ENCODE peak calls at places on chromosomes 12 and 14, in five cellular contexts. H is breast epithelium, Y is heart right ventricle, T is A549, W is IMR-90. M is an unnamed sample. For H3K9me3, the result is how much of the 10 kb centered on the place peaks cover.

GRCh38 chr12:8675471-8676083 is 13.0 kb upstream of the MFAP5 start:
- DNase-seq in T (no peak), Y (no peak), H (no peak), W (no peak), M (no peak)

GRCh38 chr14:62546862-62547474 is 498.3 kb downstream of the KCNH5 start:
- DNase-seq in H (no peak), W (peak), T (peak), Y (no peak), M (no peak)

GRCh38 chr12:8914716-8915526 is 612 bp downstream of the PHC1 start:
- DNase-seq in Y (peak), H (peak), T (peak), W (peak), M (peak)

GRCh38 chr12:70774055-70774454 is 136.8 kb upstream of the PTPRB start:
- DNase-seq in W (no peak), T (peak), Y (no peak), H (no peak), M (no peak)

GRCh38 chr14:66606826-66607225 is 98.9 kb downstream of the GPHN start:
- DNase-seq in W (no peak), Y (no peak), H (no peak), T (no peak), M (no peak)

GRCh38 chr12:115640929-115641328 is 636.6 kb downstream of the MED13L start:
- DNase-seq in H (no peak), W (peak), Y (no peak), T (no peak), M (no peak)

GRCh38 chr12:131547560-131547959 is 163.3 kb upstream of the SFSWAP start:
- DNase-seq in T (no peak), W (no peak), H (no peak), Y (no peak), M (no peak)

GRCh38 chr14:92986254-92987147 is 63.6 kb downstream of the CHGA start:
- DNase-seq in Y (peak), W (peak), H (no peak), T (peak), M (no peak)

GRCh38 chr12:52023182-52023975 is 16.6 kb downstream of the TAMALIN start:
- DNase-seq in H (peak), W (peak), T (peak), Y (peak), M (peak)

GRCh38 chr14:80754696-80755095 is 186.8 kb downstream of the CEP128 start:
- DNase-seq in H (no peak), Y (no peak), W (no peak), T (no peak), M (no peak)

GRCh38 chr12:44162961-44163360 is 327.1 kb downstream of the TMEM117 start:
- DNase-seq in W (no peak), Y (no peak), T (no peak), H (no peak), M (no peak)

GRCh38 chr14:21467620-21468019 is 9.1 kb downstream of the RAB2B start:
- DNase-seq in W (peak), H (no peak), Y (no peak), T (no peak), M (no peak)

GRCh38 chr12:108117163-108117849 is 11.8 kb upstream of the WSCD2 start:
- DNase-seq in T (peak), Y (no peak), W (no peak), H (no peak), M (no peak)

GRCh38 chr12:43740511-43741100 is 18.0 kb downstream of the PUS7L start:
- DNase-seq in W (peak), Y (no peak), H (no peak), T (no peak), M (no peak)

GRCh38 chr12:93025145-93026103 is 96.3 kb upstream of the EEA1 start:
- DNase-seq in Y (peak), T (peak), W (peak), H (no peak), M (no peak)

GRCh38 chr14:52781629-52782028 is 9.8 kb downstream of the GNPNAT1 start:
- DNase-seq in Y (no peak), H (no peak), W (no peak), T (no peak), M (no peak)

GRCh38 chr12:12405882-12406281 is 49.0 kb downstream of the BORCS5 start:
- DNase-seq in T (peak), Y (no peak), H (peak), W (no peak), M (no peak)

GRCh38 chr14:64845878-64846277 is 33.8 kb downstream of the SPTB start:
- DNase-seq in Y (no peak), H (no peak), T (no peak), W (peak), M (no peak)

GRCh38 chr12:115354007-115354452 is 670.1 kb upstream of the TBX3 start:
- DNase-seq in H (no peak), Y (peak), T (peak), W (peak), M (peak)

GRCh38 chr14:36971263-36971855 is 201.0 kb downstream of the SLC25A21 start:
- DNase-seq in H (no peak), W (no peak), T (no peak), Y (no peak), M (no peak)

GRCh38 chr12:2692156-2692555 is 102.6 kb upstream of the FKBP4 start:
- DNase-seq in T (no peak), H (no peak), Y (no peak), W (no peak), M (no peak)

GRCh38 chr14:53501361-53502320 is 348.5 kb upstream of the DDHD1 start:
- DNase-seq in W (peak), H (no peak), T (no peak), Y (no peak), M (no peak)

GRCh38 chr12:53170876-53171724 is 9.4 kb upstream of the ZNF740 start:
- DNase-seq in T (no peak), H (peak), Y (no peak), W (no peak), M (no peak)

GRCh38 chr12:116261525-116262100 is 15.9 kb downstream of the MED13L start:
- DNase-seq in Y (no peak), T (no peak), H (no peak), W (no peak), M (no peak)

GRCh38 chr14:20613094-20614037 is 22.2 kb upstream of the RNASE12 start:
- DNase-seq in W (peak), H (peak), Y (peak), T (peak), M (peak)

GRCh38 chr12:42360747-42361403 is 34.9 kb downstream of the PPHLN1 start:
- DNase-seq in W (peak), T (no peak), H (no peak), Y (no peak), M (no peak)

GRCh38 chr14:77007975-77008421 is 20.5 kb downstream of the IRF2BPL start:
- DNase-seq in H (peak), Y (peak), T (no peak), W (no peak), M (peak)

GRCh38 chr12:68733661-68734071 is 12.3 kb upstream of the SLC35E3 start:
- DNase-seq in T (peak), W (peak), Y (no peak), H (no peak), M (no peak)

GRCh38 chr12:121837680-121838079 is 21.0 kb downstream of the HPD start:
- DNase-seq in Y (no peak), H (no peak), T (no peak), W (no peak), M (no peak)

DNA sequence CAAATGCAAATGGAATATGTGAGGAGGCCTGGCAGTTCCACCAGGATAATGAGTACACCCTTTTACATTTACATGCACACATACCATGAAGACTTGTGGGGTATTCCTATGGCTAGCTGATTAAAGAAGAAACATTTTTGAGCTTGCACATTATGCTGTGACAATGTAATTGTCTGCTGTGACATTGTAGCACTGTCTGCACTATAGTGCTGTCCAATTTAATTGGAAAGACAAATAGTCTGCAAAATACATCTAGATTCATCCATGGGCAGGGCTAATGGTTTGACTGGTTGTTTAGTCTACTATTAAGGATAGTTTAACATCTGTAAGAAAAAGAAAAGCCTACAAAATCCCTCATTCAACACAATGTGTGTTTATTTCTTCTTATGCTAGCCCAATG is 1005.6 kb upstream of the LRFN5 start:
- DNase-seq in W (no peak), T (no peak), H (no peak), Y (no peak), M (no peak)
- H3K9me3 ChIP-seq in W (under half), T (under half), H (under half), Y (under half), M (under half)

DNA sequence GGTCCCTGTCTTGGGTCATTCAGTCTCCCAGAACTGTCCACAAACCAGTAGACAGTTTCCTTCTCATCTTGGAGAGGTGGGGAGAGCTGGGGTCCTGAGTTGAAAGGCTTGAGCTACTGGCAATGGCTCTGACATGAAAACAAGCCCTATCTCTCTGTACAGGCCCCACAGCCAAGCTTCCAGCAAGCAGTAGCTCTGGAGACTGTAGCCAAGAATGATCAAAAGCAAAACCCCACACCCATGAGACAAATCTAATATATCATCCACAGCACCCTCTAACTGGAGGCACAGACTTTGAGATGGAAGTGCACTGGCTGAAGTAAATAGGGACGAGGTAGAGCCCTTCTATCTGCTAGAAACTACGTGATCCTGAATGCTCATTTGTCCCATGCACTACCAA is 40.9 kb downstream of the RERG start:
- DNase-seq in W (no peak), T (no peak), H (no peak), Y (no peak), M (no peak)
- H3K4me3 ChIP-seq in W (no peak), T (no peak), H (no peak), Y (no peak), M (no peak)

DNA sequence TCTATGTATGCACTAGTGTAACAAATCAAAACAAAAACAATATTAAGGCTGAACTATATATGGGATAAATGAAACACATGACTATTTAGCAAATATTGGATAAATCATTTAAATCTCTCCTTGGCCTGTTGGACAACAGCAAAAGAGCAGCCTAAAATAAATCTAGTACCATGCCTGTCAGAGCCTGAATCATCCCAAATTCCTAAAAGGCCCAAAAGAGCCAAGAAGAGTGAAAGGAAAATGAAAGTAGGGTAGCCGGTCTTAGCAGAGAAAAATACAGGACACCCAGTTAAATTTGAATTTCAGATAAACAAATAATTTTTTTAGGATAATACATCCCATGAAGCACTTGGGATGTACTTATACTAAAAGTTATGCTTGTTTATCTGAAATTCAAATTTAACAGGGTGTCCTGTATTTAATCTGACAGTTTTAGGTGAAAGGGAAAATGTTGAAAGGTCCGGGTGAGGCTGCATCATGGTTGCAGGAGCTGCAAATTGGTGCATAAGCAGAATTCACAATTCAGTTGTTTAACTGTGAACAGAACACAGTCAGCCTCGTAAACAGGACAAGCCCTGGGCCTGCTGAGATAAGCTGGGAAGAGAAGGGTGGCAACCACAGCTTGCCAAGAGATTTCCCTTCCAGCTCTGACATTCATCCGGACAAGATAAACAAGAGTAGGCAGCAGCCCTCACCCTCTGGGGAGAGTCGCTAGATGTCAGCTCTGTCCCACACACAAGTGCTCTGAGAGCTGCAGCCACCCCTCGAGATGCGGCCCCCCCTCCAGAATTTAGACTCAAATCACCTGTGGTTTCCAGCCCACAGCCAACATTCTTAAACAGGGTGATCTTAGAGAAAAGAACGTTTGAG is 30.3 kb downstream of the DMAC2L start:
- DNase-seq in W (peak), H (no peak), T (peak), Y (peak), M (no peak)
- TF ChIP-seq CTCF in W (peak), H (no peak), T (peak), Y (no peak), M (peak)

DNA sequence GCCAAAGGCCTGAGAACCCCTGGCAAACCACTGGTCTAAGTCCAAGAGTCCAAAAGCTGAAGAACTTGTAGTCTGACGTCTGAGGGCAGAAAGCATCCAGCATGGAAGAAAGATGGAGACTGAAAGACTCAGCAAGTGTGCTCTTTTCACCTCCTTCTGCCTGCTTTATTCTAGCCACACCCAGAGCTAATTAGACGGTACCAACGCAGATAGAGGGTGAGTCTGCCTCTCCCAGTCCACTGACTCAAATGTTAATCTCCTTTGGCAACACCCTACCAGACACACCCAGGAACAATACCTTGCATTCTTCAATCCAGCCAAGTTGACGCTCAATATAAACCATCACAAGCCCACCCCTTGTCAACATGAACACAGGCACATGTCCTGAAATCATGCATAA is 155.1 kb downstream of the CCDC59 start:
- DNase-seq in Y (no peak), T (no peak), W (no peak), H (no peak), M (no peak)
- H3K9me3 ChIP-seq in Y (under half), T (under half), W (under half), H (under half), M (under half)

GRCh38 chr14:102511538-102511937 is 2.0 kb upstream of the ANKRD9 start:
- DNase-seq in W (no peak), Y (no peak), T (no peak), H (no peak), M (no peak)

GRCh38 chr14:102509744-102510615 is at the start of gene ANKRD9:
- DNase-seq in Y (peak), H (peak), W (peak), T (peak), M (peak)

GRCh38 chr14:102512713-102513373 is 3.3 kb upstream of the ANKRD9 start:
- DNase-seq in T (no peak), W (no peak), H (no peak), Y (no peak), M (no peak)

GRCh38 chr14:102508774-102509743 is 517 bp downstream of the ANKRD9 start:
- DNase-seq in W (peak), Y (peak), T (peak), H (no peak), M (peak)

GRCh38 chr14:102510616-102511520 is 1.3 kb upstream of the ANKRD9 start:
- DNase-seq in Y (no peak), H (no peak), W (no peak), T (peak), M (no peak)
- H3K4me3 ChIP-seq in Y (peak), H (peak), W (no peak), T (no peak), M (peak)

M was measured in psoas muscle.